ENCODE peak calls at places on chromosomes 2 and 18, in eight cellular contexts. One of them, this sample, is unnamed. For H3K36me3, the result is how much of the 10 kb centered on the place peaks cover.

GRCh38 chr2:197838036-197838435 is 33.6 kb downstream of the PLCL1 start:
- DNase-seq in left lung: no peak
- DNase-seq in upper lobe of left lung: no peak
- DNase-seq in endodermal cell: no peak
- DNase-seq in Peyer's patch: no peak
- DNase-seq in lower lobe of right lung: no peak
- DNase-seq in tibial nerve: no peak
- DNase-seq in mammary epithelial cell: no peak
- DNase-seq in this sample: no peak

GRCh38 chr18:31942301-31942998 is 478 bp downstream of the TRAPPC8 start:
- DNase-seq in left lung: peak
- DNase-seq in upper lobe of left lung: peak
- DNase-seq in endodermal cell: no peak
- DNase-seq in Peyer's patch: peak
- DNase-seq in lower lobe of right lung: peak
- DNase-seq in tibial nerve: no peak
- DNase-seq in mammary epithelial cell: peak
- DNase-seq in this sample: peak

GRCh38 chr2:166202778-166203177 is 75.0 kb upstream of the SCN1A start:
- DNase-seq in left lung: no peak
- DNase-seq in upper lobe of left lung: no peak
- DNase-seq in endodermal cell: no peak
- DNase-seq in Peyer's patch: no peak
- DNase-seq in lower lobe of right lung: no peak
- DNase-seq in tibial nerve: no peak
- DNase-seq in mammary epithelial cell: no peak
- DNase-seq in this sample: no peak

GRCh38 chr2:108031471-108031941 is 45.2 kb downstream of the SLC5A7 start:
- DNase-seq in left lung: peak
- DNase-seq in upper lobe of left lung: peak
- DNase-seq in endodermal cell: no peak
- DNase-seq in Peyer's patch: no peak
- DNase-seq in lower lobe of right lung: no peak
- DNase-seq in tibial nerve: no peak
- DNase-seq in mammary epithelial cell: no peak
- DNase-seq in this sample: no peak

GRCh38 chr2:105795575-105795934 is 50.8 kb downstream of the NCK2 start:
- DNase-seq in left lung: no peak
- DNase-seq in upper lobe of left lung: no peak
- DNase-seq in endodermal cell: peak
- DNase-seq in Peyer's patch: no peak
- DNase-seq in lower lobe of right lung: no peak
- DNase-seq in tibial nerve: no peak
- DNase-seq in mammary epithelial cell: no peak
- DNase-seq in this sample: peak

GRCh38 chr2:23647563-23647962 is 262.6 kb downstream of the KLHL29 start:
- DNase-seq in left lung: peak
- DNase-seq in upper lobe of left lung: no peak
- DNase-seq in endodermal cell: no peak
- DNase-seq in Peyer's patch: no peak
- DNase-seq in lower lobe of right lung: no peak
- DNase-seq in tibial nerve: no peak
- DNase-seq in mammary epithelial cell: no peak
- DNase-seq in this sample: no peak

GRCh38 chr2:33378551-33379220 is 97.8 kb upstream of the RASGRP3 start:
- DNase-seq in left lung: no peak
- DNase-seq in upper lobe of left lung: no peak
- DNase-seq in endodermal cell: no peak
- DNase-seq in Peyer's patch: no peak
- DNase-seq in lower lobe of right lung: no peak
- DNase-seq in tibial nerve: no peak
- DNase-seq in mammary epithelial cell: peak
- DNase-seq in this sample: no peak

GRCh38 chr2:233934524-233934923 is 17.4 kb downstream of the TRPM8 start:
- DNase-seq in left lung: no peak
- DNase-seq in upper lobe of left lung: no peak
- DNase-seq in endodermal cell: no peak
- DNase-seq in Peyer's patch: no peak
- DNase-seq in lower lobe of right lung: no peak
- DNase-seq in tibial nerve: no peak
- DNase-seq in mammary epithelial cell: no peak
- DNase-seq in this sample: no peak

GRCh38 chr2:58350484-58350883 is 109.4 kb upstream of the FANCL start:
- DNase-seq in left lung: no peak
- DNase-seq in upper lobe of left lung: no peak
- DNase-seq in endodermal cell: no peak
- DNase-seq in Peyer's patch: no peak
- DNase-seq in lower lobe of right lung: no peak
- DNase-seq in tibial nerve: no peak
- DNase-seq in mammary epithelial cell: no peak
- DNase-seq in this sample: no peak

GRCh38 chr2:112572005-112572404 is 12.4 kb upstream of the CHCHD5 start:
- DNase-seq in left lung: no peak
- DNase-seq in upper lobe of left lung: no peak
- DNase-seq in endodermal cell: no peak
- DNase-seq in Peyer's patch: no peak
- DNase-seq in lower lobe of right lung: no peak
- DNase-seq in tibial nerve: no peak
- DNase-seq in mammary epithelial cell: no peak
- DNase-seq in this sample: no peak

GRCh38 chr2:241835605-241836004 is 23.1 kb downstream of the PDCD1 start:
- DNase-seq in left lung: no peak
- DNase-seq in upper lobe of left lung: no peak
- DNase-seq in endodermal cell: peak
- DNase-seq in Peyer's patch: no peak
- DNase-seq in lower lobe of right lung: no peak
- DNase-seq in tibial nerve: no peak
- DNase-seq in mammary epithelial cell: no peak
- DNase-seq in this sample: no peak

GRCh38 chr2:168723494-168723893 is 78.9 kb upstream of the NOSTRIN start:
- DNase-seq in left lung: no peak
- DNase-seq in upper lobe of left lung: no peak
- DNase-seq in endodermal cell: no peak
- DNase-seq in Peyer's patch: no peak
- DNase-seq in lower lobe of right lung: no peak
- DNase-seq in tibial nerve: no peak
- DNase-seq in mammary epithelial cell: no peak
- DNase-seq in this sample: no peak

GRCh38 chr2:119289093-119289492 is 65.5 kb downstream of the STEAP3 start:
- DNase-seq in left lung: no peak
- DNase-seq in upper lobe of left lung: no peak
- DNase-seq in endodermal cell: no peak
- DNase-seq in Peyer's patch: no peak
- DNase-seq in lower lobe of right lung: no peak
- DNase-seq in tibial nerve: no peak
- DNase-seq in mammary epithelial cell: no peak
- DNase-seq in this sample: no peak

GRCh38 chr2:1310866-1311265 is 102.4 kb upstream of the TPO start:
- DNase-seq in left lung: no peak
- DNase-seq in upper lobe of left lung: peak
- DNase-seq in endodermal cell: no peak
- DNase-seq in Peyer's patch: no peak
- DNase-seq in lower lobe of right lung: no peak
- DNase-seq in tibial nerve: no peak
- DNase-seq in mammary epithelial cell: no peak
- DNase-seq in this sample: no peak

GRCh38 chr2:1313240-1313924 is 99.9 kb upstream of the TPO start:
- DNase-seq in left lung: no peak
- DNase-seq in upper lobe of left lung: no peak
- DNase-seq in endodermal cell: no peak
- DNase-seq in Peyer's patch: no peak
- DNase-seq in lower lobe of right lung: no peak
- DNase-seq in tibial nerve: no peak
- DNase-seq in mammary epithelial cell: no peak
- DNase-seq in this sample: no peak

GRCh38 chr2:1318366-1319009 is 94.8 kb upstream of the TPO start:
- DNase-seq in left lung: no peak
- DNase-seq in upper lobe of left lung: peak
- DNase-seq in endodermal cell: no peak
- DNase-seq in Peyer's patch: no peak
- DNase-seq in lower lobe of right lung: no peak
- DNase-seq in tibial nerve: no peak
- DNase-seq in mammary epithelial cell: no peak
- DNase-seq in this sample: no peak

GRCh38 chr2:1310202-1310601 is 103.1 kb upstream of the TPO start:
- DNase-seq in left lung: no peak
- DNase-seq in upper lobe of left lung: peak
- DNase-seq in endodermal cell: no peak
- DNase-seq in Peyer's patch: no peak
- DNase-seq in lower lobe of right lung: no peak
- DNase-seq in tibial nerve: no peak
- DNase-seq in mammary epithelial cell: no peak
- DNase-seq in this sample: no peak

GRCh38 chr2:1314254-1314653 is 99.0 kb upstream of the TPO start:
- DNase-seq in left lung: no peak
- DNase-seq in upper lobe of left lung: peak
- DNase-seq in endodermal cell: no peak
- DNase-seq in Peyer's patch: no peak
- DNase-seq in lower lobe of right lung: no peak
- DNase-seq in tibial nerve: no peak
- DNase-seq in mammary epithelial cell: no peak
- DNase-seq in this sample: no peak
- H3K27ac ChIP-seq in left lung: no peak
- H3K27ac ChIP-seq in upper lobe of left lung: no peak
- H3K27ac ChIP-seq in endodermal cell: no peak
- H3K27ac ChIP-seq in Peyer's patch: no peak
- H3K27ac ChIP-seq in lower lobe of right lung: no peak
- H3K27ac ChIP-seq in tibial nerve: no peak
- H3K27ac ChIP-seq in mammary epithelial cell: no peak
- H3K27ac ChIP-seq in this sample: no peak

GRCh38 chr2:109222825-109223471 is 93.9 kb downstream of the SH3RF3 start:
- DNase-seq in left lung: no peak
- DNase-seq in upper lobe of left lung: no peak
- DNase-seq in endodermal cell: peak
- DNase-seq in Peyer's patch: no peak
- DNase-seq in lower lobe of right lung: no peak
- DNase-seq in tibial nerve: no peak
- DNase-seq in mammary epithelial cell: no peak
- DNase-seq in this sample: no peak
- TF ChIP-seq CTCF in left lung: no peak
- TF ChIP-seq CTCF in upper lobe of left lung: no peak
- TF ChIP-seq CTCF in endodermal cell: peak
- TF ChIP-seq CTCF in Peyer's patch: no peak
- TF ChIP-seq CTCF in lower lobe of right lung: no peak
- TF ChIP-seq CTCF in tibial nerve: no peak
- TF ChIP-seq CTCF in mammary epithelial cell: no peak
- TF ChIP-seq CTCF in this sample: no peak

GRCh38 chr2:231296401-231296800 is 98.0 kb downstream of the ARMC9 start:
- DNase-seq in left lung: no peak
- DNase-seq in upper lobe of left lung: peak
- DNase-seq in endodermal cell: no peak
- DNase-seq in Peyer's patch: no peak
- DNase-seq in lower lobe of right lung: no peak
- DNase-seq in tibial nerve: no peak
- DNase-seq in mammary epithelial cell: no peak
- DNase-seq in this sample: no peak
- H3K36me3 ChIP-seq in left lung: under half
- H3K36me3 ChIP-seq in upper lobe of left lung: under half
- H3K36me3 ChIP-seq in endodermal cell: under half
- H3K36me3 ChIP-seq in Peyer's patch: under half
- H3K36me3 ChIP-seq in lower lobe of right lung: under half
- H3K36me3 ChIP-seq in tibial nerve: under half
- H3K36me3 ChIP-seq in mammary epithelial cell: under half
- H3K36me3 ChIP-seq in this sample: under half

GRCh38 chr2:237341872-237342271 is 72.1 kb downstream of the COL6A3 start:
- DNase-seq in left lung: no peak
- DNase-seq in upper lobe of left lung: no peak
- DNase-seq in endodermal cell: no peak
- DNase-seq in Peyer's patch: no peak
- DNase-seq in lower lobe of right lung: no peak
- DNase-seq in tibial nerve: no peak
- DNase-seq in mammary epithelial cell: no peak
- DNase-seq in this sample: no peak
- H3K27ac ChIP-seq in left lung: no peak
- H3K27ac ChIP-seq in upper lobe of left lung: no peak
- H3K27ac ChIP-seq in endodermal cell: no peak
- H3K27ac ChIP-seq in Peyer's patch: peak
- H3K27ac ChIP-seq in lower lobe of right lung: no peak
- H3K27ac ChIP-seq in tibial nerve: no peak
- H3K27ac ChIP-seq in mammary epithelial cell: no peak
- H3K27ac ChIP-seq in this sample: no peak

DNA sequence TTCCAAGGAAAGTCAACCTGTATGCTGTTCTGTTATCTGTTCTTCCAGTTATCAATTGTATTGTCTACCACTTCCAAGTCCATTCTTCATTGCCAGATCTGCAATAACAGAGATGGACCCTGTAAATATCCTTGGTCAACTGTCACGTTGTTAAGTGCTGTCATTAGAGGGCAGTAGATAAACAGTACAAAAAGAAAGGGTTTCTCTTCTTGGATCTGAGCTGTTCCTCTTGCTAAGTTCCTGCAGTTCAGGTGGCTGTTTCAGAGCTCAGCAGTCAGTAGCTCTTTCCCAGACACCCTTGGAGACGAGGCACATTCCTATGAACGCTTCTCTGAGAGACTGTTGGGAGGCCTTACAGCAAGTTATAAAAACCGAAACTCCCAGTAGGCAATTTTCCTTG is 957.1 kb upstream of the CHAC2 start:
- DNase-seq in left lung: no peak
- DNase-seq in upper lobe of left lung: no peak
- DNase-seq in endodermal cell: peak
- DNase-seq in Peyer's patch: no peak
- DNase-seq in lower lobe of right lung: no peak
- DNase-seq in tibial nerve: no peak
- DNase-seq in mammary epithelial cell: peak
- DNase-seq in this sample: no peak
- TF ChIP-seq CTCF in left lung: no peak
- TF ChIP-seq CTCF in upper lobe of left lung: peak
- TF ChIP-seq CTCF in endodermal cell: peak
- TF ChIP-seq CTCF in Peyer's patch: peak
- TF ChIP-seq CTCF in lower lobe of right lung: no peak
- TF ChIP-seq CTCF in tibial nerve: peak
- TF ChIP-seq CTCF in mammary epithelial cell: peak
- TF ChIP-seq CTCF in this sample: no peak

GRCh38 chr18:79695269-79695668 is 15.7 kb downstream of the CTDP1 start:
- DNase-seq in left lung: no peak
- DNase-seq in upper lobe of left lung: no peak
- DNase-seq in endodermal cell: no peak
- DNase-seq in Peyer's patch: no peak
- DNase-seq in lower lobe of right lung: peak
- DNase-seq in tibial nerve: no peak
- DNase-seq in mammary epithelial cell: no peak
- DNase-seq in this sample: no peak
- H3K36me3 ChIP-seq in left lung: under half
- H3K36me3 ChIP-seq in upper lobe of left lung: half or more
- H3K36me3 ChIP-seq in endodermal cell: under half
- H3K36me3 ChIP-seq in Peyer's patch: under half
- H3K36me3 ChIP-seq in lower lobe of right lung: half or more
- H3K36me3 ChIP-seq in tibial nerve: under half
- H3K36me3 ChIP-seq in mammary epithelial cell: under half
- H3K36me3 ChIP-seq in this sample: under half

GRCh38 chr2:101609434-101609833 is 88.1 kb upstream of the MAP4K4 start:
- DNase-seq in left lung: no peak
- DNase-seq in upper lobe of left lung: no peak
- DNase-seq in endodermal cell: no peak
- DNase-seq in Peyer's patch: no peak
- DNase-seq in lower lobe of right lung: no peak
- DNase-seq in tibial nerve: no peak
- DNase-seq in mammary epithelial cell: no peak
- DNase-seq in this sample: no peak
- H3K27ac ChIP-seq in left lung: no peak
- H3K27ac ChIP-seq in upper lobe of left lung: no peak
- H3K27ac ChIP-seq in endodermal cell: no peak
- H3K27ac ChIP-seq in Peyer's patch: no peak
- H3K27ac ChIP-seq in lower lobe of right lung: no peak
- H3K27ac ChIP-seq in tibial nerve: no peak
- H3K27ac ChIP-seq in mammary epithelial cell: no peak
- H3K27ac ChIP-seq in this sample: no peak

This sample was measured in CD8-positive, alpha-beta T cell.